ENCODE peak calls at places on chromosomes 13 and 19, in nine cellular contexts. L, X, T, C, G, P, R, O and M are unnamed samples.

GRCh38 chr13:50365300-50365682 is 350.0 kb downstream of the KCNRG start:
- DNase-seq in L (no peak), X (no peak), T (no peak), C (no peak), G (no peak), P (no peak), R (no peak), O (no peak), M (peak; percentile 79)

GRCh38 chr19:12092065-12092867 is 27.7 kb downstream of the ZNF844 start:
- DNase-seq in L (peak; percentile 78), X (peak; percentile 47), T (peak; percentile 58), C (peak; percentile 94), G (peak; percentile 16), P (no peak), R (peak; percentile 80), O (peak; percentile 16), M (peak; percentile 32)

GRCh38 chr13:92321174-92321573 is 905.4 kb upstream of the GPC6 start:
- DNase-seq in L (no peak), X (no peak), T (peak; percentile 5), C (no peak), G (no peak), P (no peak), R (no peak), O (no peak), M (no peak)

GRCh38 chr13:90448466-90449037 is 898.9 kb upstream of the MIR17HG start:
- DNase-seq in L (no peak), X (no peak), T (no peak), C (no peak), G (no peak), P (no peak), R (no peak), O (no peak), M (peak; percentile 21)

GRCh38 chr19:18282021-18282787 is 782 bp upstream of the JUND start:
- DNase-seq in L (no peak), X (no peak), T (no peak), C (peak; percentile 77), G (no peak), P (no peak), R (no peak), O (no peak), M (peak; percentile 47)

GRCh38 chr13:24684600-24684998 is 4.4 kb downstream of the ATP12A start:
- DNase-seq in L (no peak), X (no peak), T (no peak), C (no peak), G (no peak), P (no peak), R (no peak), O (peak; percentile 43), M (no peak)

GRCh38 chr19:2475018-2475701 is 767 bp upstream of the GADD45B start:
- DNase-seq in L (peak; percentile 61), X (no peak), T (no peak), C (peak; percentile 81), G (peak; percentile 57), P (peak; percentile 76), R (peak; percentile 65), O (peak; percentile 76), M (no peak)

GRCh38 chr19:49468199-49468598 is 5.8 kb upstream of the FLT3LG start:
- DNase-seq in L (no peak), X (no peak), T (no peak), C (no peak), G (no peak), P (no peak), R (no peak), O (no peak), M (peak; percentile 74)

GRCh38 chr19:55146078-55146647 is 2.8 kb downstream of the TNNT1 start:
- DNase-seq in L (no peak), X (no peak), T (no peak), C (no peak), G (peak; percentile 83), P (peak; percentile 85), R (no peak), O (no peak), M (no peak)

GRCh38 chr19:35029737-35030256 is 473 bp upstream of the SCN1B start:
- DNase-seq in L (no peak), X (no peak), T (no peak), C (no peak), G (no peak), P (peak; percentile 63), R (no peak), O (no peak), M (no peak)

GRCh38 chr19:35030257-35031071 is at the start of gene SCN1B:
- DNase-seq in L (peak; percentile 79), X (no peak), T (no peak), C (peak; percentile 84), G (peak; percentile 74), P (peak; percentile 85), R (peak; percentile 62), O (peak; percentile 39), M (peak; percentile 30)

GRCh38 chr19:35033067-35034004 is 3.1 kb downstream of the SCN1B start:
- DNase-seq in L (no peak), X (no peak), T (no peak), C (no peak), G (no peak), P (no peak), R (no peak), O (no peak), M (no peak)

GRCh38 chr19:35032356-35032865 is 2.1 kb downstream of the SCN1B start:
- DNase-seq in L (no peak), X (no peak), T (no peak), C (no peak), G (no peak), P (no peak), R (no peak), O (no peak), M (no peak)

DNA sequence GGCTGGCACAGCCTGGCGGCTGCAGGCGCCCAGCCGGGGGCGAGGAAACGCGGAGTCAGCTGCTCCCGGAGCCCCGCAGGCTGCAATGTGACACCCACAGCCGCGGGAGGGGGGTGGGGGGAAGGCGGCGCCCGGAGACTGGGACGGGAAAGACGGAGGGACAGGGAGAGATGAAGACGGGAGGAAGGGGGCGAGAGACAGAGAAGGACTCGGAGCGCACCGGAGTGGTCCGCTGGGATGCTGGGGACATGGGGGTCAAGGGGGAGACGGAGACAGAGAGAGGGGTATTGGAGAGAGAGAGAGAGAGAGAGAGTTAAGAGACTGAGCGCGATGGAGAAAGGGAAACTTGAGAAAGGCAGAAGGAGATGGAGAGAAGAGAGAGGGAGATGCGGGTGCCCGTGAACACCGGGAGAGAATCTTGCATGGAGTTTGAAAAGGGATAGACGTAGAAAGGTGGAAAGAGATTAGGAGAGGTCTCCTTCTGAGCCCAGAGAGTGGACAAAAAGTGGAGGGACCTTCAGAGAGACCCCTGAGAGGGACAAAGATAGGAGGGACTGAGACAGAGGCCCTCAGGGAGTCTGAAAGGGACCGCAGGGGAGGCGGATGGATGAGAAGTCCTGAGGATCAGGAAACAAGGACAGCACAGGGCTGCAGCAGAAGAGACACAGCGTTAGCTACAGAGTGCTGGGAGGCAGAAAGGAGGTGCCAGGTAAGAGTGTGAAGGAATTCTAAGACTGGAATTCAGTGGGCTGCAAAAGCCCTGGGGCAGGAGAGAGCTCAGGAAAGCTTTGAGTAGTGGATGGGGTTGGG is 1.0 kb downstream of the SCN1B start:
- DNase-seq in L (no peak), X (no peak), T (no peak), C (no peak), G (peak; percentile 35), P (no peak), R (no peak), O (no peak), M (no peak)
- H3K4me3 ChIP-seq in L (no peak overlapping the region), X (peak overlapping the region; percentile 59), T (peak overlapping the region; percentile 55), C (peak overlapping the region; percentile 48), G (peak overlapping the region; percentile 46), P (peak overlapping the region; percentile 73), R (peak overlapping the region; percentile 58), O (no peak overlapping the region), M (peak overlapping the region; percentile 26)

GRCh38 chr19:34141036-34141435 is 31.3 kb upstream of the LSM14A start:
- DNase-seq in L (no peak), X (no peak), T (no peak), C (no peak), G (no peak), P (no peak), R (no peak), O (no peak), M (no peak)

GRCh38 chr19:34149873-34150272 is 22.4 kb upstream of the LSM14A start:
- DNase-seq in L (no peak), X (no peak), T (no peak), C (no peak), G (no peak), P (no peak), R (no peak), O (no peak), M (no peak)

GRCh38 chr19:34150558-34150957 is 21.7 kb upstream of the LSM14A start:
- DNase-seq in L (no peak), X (no peak), T (no peak), C (no peak), G (no peak), P (no peak), R (no peak), O (no peak), M (no peak)

GRCh38 chr19:34148672-34149185 is 23.6 kb upstream of the LSM14A start:
- DNase-seq in L (no peak), X (no peak), T (no peak), C (no peak), G (no peak), P (no peak), R (no peak), O (no peak), M (no peak)

GRCh38 chr19:34145741-34146202 is 26.5 kb upstream of the LSM14A start:
- DNase-seq in L (peak; percentile 38), X (no peak), T (peak; percentile 57), C (no peak), G (peak; percentile 44), P (peak; percentile 75), R (peak; percentile 54), O (peak; percentile 60), M (peak; percentile 43)
- H3K4me3 ChIP-seq in L (no peak overlapping the region), X (no peak overlapping the region), T (no peak overlapping the region), C (no peak overlapping the region), G (no peak overlapping the region), P (no peak overlapping the region), R (no peak overlapping the region), O (no peak overlapping the region), M (no peak overlapping the region)

DNA sequence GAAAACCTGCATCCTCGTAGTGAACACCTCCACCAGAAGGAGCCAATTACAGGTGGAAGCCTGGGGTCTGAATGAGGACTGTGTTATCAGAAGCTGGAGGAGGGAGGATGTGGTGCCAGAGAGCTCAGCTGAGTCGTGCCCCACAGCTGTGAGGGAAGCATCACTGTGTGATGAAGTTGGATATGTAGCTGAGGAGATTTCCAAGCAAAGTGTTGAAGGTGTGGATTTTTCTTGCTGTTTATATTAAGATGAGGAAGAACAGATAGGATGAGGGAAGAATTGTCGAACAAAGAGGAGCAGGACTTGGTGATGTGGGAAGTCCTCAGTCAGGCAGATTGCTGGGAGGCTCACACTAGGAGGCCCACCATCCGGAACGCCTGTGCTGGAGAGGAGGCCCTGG is 4.4 kb downstream of the RAB20 start:
- DNase-seq in L (no peak), X (no peak), T (no peak), C (no peak), G (no peak), P (no peak), R (no peak), O (no peak), M (no peak)
- H3K4me3 ChIP-seq in L (no peak overlapping the region), X (no peak overlapping the region), T (no peak overlapping the region), C (no peak overlapping the region), G (no peak overlapping the region), P (no peak overlapping the region), R (no peak overlapping the region), O (no peak overlapping the region), M (no peak overlapping the region)

GRCh38 chr13:27952931-27953670 is 16.0 kb downstream of the CDX2 start:
- DNase-seq in L (peak; percentile 81), X (no peak), T (no peak), C (no peak), G (no peak), P (no peak), R (peak; percentile 85), O (no peak), M (no peak)
- H3K4me3 ChIP-seq in L (peak overlapping the region; percentile 21), X (peak overlapping the region; percentile 36), T (peak overlapping the region; percentile 7), C (peak overlapping the region; percentile 43), G (no peak overlapping the region), P (peak overlapping the region; percentile 60), R (peak overlapping the region; percentile 48), O (no peak overlapping the region), M (no peak overlapping the region)